ENCODE peak calls at places on chromosomes 6 and 20, in seven cellular contexts. T, I, L, V, R, A and U are unnamed samples.

GRCh38 chr20:8720089-8720488 is 348.8 kb upstream of the PLCB4 start:
- DNase-seq in T (no peak), I (no peak), L (no peak), V (no peak), R (no peak), A (no peak), U (no peak)

GRCh38 chr6:315226-315625 is 22.9 kb downstream of the DUSP22 start:
- DNase-seq in T (no peak), I (no peak), L (no peak), V (no peak), R (no peak), A (no peak), U (no peak)

GRCh38 chr20:53099851-53100250 is 127.7 kb downstream of the TSHZ2 start:
- DNase-seq in T (no peak), I (no peak), L (no peak), V (no peak), R (no peak), A (no peak), U (peak)

GRCh38 chr6:112253842-112254816 is at the start of gene LAMA4:
- DNase-seq in T (peak), I (peak), L (no peak), V (no peak), R (no peak), A (no peak), U (peak)

GRCh38 chr20:909641-910040 is 6.5 kb downstream of the ANGPT4 start:
- DNase-seq in T (peak), I (no peak), L (no peak), V (no peak), R (no peak), A (no peak), U (no peak)

GRCh38 chr6:13666194-13667105 is 45.2 kb downstream of the RANBP9 start:
- DNase-seq in T (no peak), I (no peak), L (no peak), V (no peak), R (no peak), A (no peak), U (no peak)

GRCh38 chr20:63315240-63315981 is 22.4 kb downstream of the COL20A1 start:
- DNase-seq in T (peak), I (peak), L (no peak), V (no peak), R (no peak), A (no peak), U (peak)

GRCh38 chr20:57133926-57134650 is 132.4 kb downstream of the BMP7 start:
- DNase-seq in T (peak), I (no peak), L (no peak), V (no peak), R (no peak), A (peak), U (no peak)

GRCh38 chr20:62427172-62428007 is at the start of gene RBBP8NL:
- DNase-seq in T (no peak), I (no peak), L (no peak), V (peak), R (no peak), A (no peak), U (no peak)

GRCh38 chr6:61711849-61712248 is 574.2 kb downstream of the KHDRBS2 start:
- DNase-seq in T (no peak), I (no peak), L (no peak), V (peak), R (no peak), A (no peak), U (no peak)

GRCh38 chr6:52136934-52137467 is 49.2 kb upstream of the IL17A start:
- DNase-seq in T (no peak), I (no peak), L (no peak), V (no peak), R (no peak), A (no peak), U (no peak)

GRCh38 chr6:164842085-164842484 is 467.3 kb downstream of the C6orf118 start:
- DNase-seq in T (no peak), I (no peak), L (no peak), V (no peak), R (no peak), A (no peak), U (no peak)

GRCh38 chr6:21664263-21665081 is 70.9 kb downstream of the SOX4 start:
- DNase-seq in T (no peak), I (peak), L (no peak), V (no peak), R (no peak), A (no peak), U (peak)

GRCh38 chr6:40320947-40321346 is 266.2 kb downstream of the LRFN2 start:
- DNase-seq in T (no peak), I (no peak), L (no peak), V (no peak), R (no peak), A (no peak), U (no peak)

GRCh38 chr6:22332726-22333125 is 35.9 kb upstream of the PRL start:
- DNase-seq in T (no peak), I (no peak), L (peak), V (no peak), R (no peak), A (no peak), U (no peak)

GRCh38 chr6:159701413-159701999 is 8.5 kb upstream of the SOD2 start:
- DNase-seq in T (peak), I (no peak), L (peak), V (no peak), R (no peak), A (peak), U (peak)

GRCh38 chr6:108677357-108677756 is 116.6 kb downstream of the FOXO3 start:
- DNase-seq in T (no peak), I (no peak), L (no peak), V (no peak), R (no peak), A (no peak), U (no peak)

GRCh38 chr6:149723771-149724417 is 6.0 kb upstream of the LATS1 start:
- DNase-seq in T (no peak), I (peak), L (no peak), V (peak), R (no peak), A (peak), U (peak)

GRCh38 chr6:33641144-33641543 is 20.0 kb downstream of the ITPR3 start:
- DNase-seq in T (no peak), I (no peak), L (no peak), V (no peak), R (no peak), A (no peak), U (no peak)

GRCh38 chr6:133899556-133899955 is 10.6 kb downstream of the TCF21 start:
- DNase-seq in T (no peak), I (no peak), L (no peak), V (no peak), R (no peak), A (no peak), U (peak)

GRCh38 chr6:87287251-87287650 is 35.1 kb upstream of the SMIM8 start:
- DNase-seq in T (no peak), I (no peak), L (no peak), V (no peak), R (no peak), A (no peak), U (no peak)

GRCh38 chr6:14818422-14818884 is 427.4 kb upstream of the JARID2 start:
- DNase-seq in T (no peak), I (peak), L (no peak), V (no peak), R (no peak), A (peak), U (no peak)

GRCh38 chr6:1604347-1604990 is 5.2 kb upstream of the FOXC1 start:
- DNase-seq in T (peak), I (peak), L (no peak), V (peak), R (peak), A (no peak), U (peak)